ENCODE peak calls at places on chromosomes 6 and 20, in six cellular contexts. H, T, J, P, M and N are unnamed samples.

GRCh38 chr6:107564223-107564855 is 74.4 kb downstream of the SOBP start:
- DNase-seq in T (no peak), H (no peak), M (no peak), J (no peak), P (no peak), N (no peak)

GRCh38 chr6:137033828-137034227 is 10.9 kb downstream of the IL20RA start:
- DNase-seq in J (peak; percentile 89), H (no peak), M (no peak), T (no peak), P (no peak), N (peak; percentile 58)

GRCh38 chr6:166626177-166627038 is 643 bp downstream of the RPS6KA2 start:
- DNase-seq in M (no peak), H (peak; percentile 40), J (peak; percentile 44), T (no peak), P (peak; percentile 81), N (peak; percentile 28)

GRCh38 chr20:32709528-32710121 is 33.6 kb downstream of the COMMD7 start:
- DNase-seq in P (no peak), J (no peak), M (no peak), H (peak; percentile 3), T (no peak), N (no peak)

GRCh38 chr20:44324343-44324742 is 12.5 kb upstream of the R3HDML start:
- DNase-seq in T (no peak), H (no peak), J (no peak), M (no peak), P (no peak), N (no peak)

GRCh38 chr20:61765081-61765870 is 300.4 kb downstream of the TAF4 start:
- DNase-seq in J (no peak), M (no peak), T (no peak), P (no peak), H (no peak), N (no peak)

GRCh38 chr6:15255481-15256414 is 9.9 kb downstream of the JARID2 start:
- DNase-seq in T (no peak), P (no peak), M (no peak), J (peak; percentile 90), H (no peak), N (peak; percentile 41)

GRCh38 chr6:108960601-108961000 is 112.4 kb downstream of the ARMC2 start:
- DNase-seq in P (no peak), T (no peak), J (no peak), H (no peak), M (no peak), N (no peak)

GRCh38 chr6:39915866-39916265 is 18.4 kb downstream of the MOCS1 start:
- DNase-seq in H (no peak), M (no peak), J (no peak), P (no peak), T (no peak), N (no peak)

GRCh38 chr6:170010665-170011232 is 259.3 kb downstream of the ERMARD start:
- DNase-seq in M (no peak), T (no peak), P (peak; percentile 34), J (no peak), H (no peak), N (no peak)

GRCh38 chr20:19897891-19898290 is 119.3 kb upstream of the NAA20 start:
- DNase-seq in T (no peak), H (no peak), M (no peak), J (no peak), P (no peak), N (no peak)

GRCh38 chr6:3831741-3832530 is 17.2 kb upstream of the FAM50B start:
- DNase-seq in H (no peak), J (no peak), P (no peak), M (no peak), T (no peak), N (no peak)

GRCh38 chr6:128336436-128337095 is 183.8 kb downstream of the PTPRK start:
- DNase-seq in M (no peak), T (no peak), J (no peak), P (no peak), H (no peak), N (no peak)

GRCh38 chr6:21163110-21163837 is 430.3 kb upstream of the SOX4 start:
- DNase-seq in P (no peak), T (no peak), H (no peak), M (no peak), J (no peak), N (no peak)

GRCh38 chr6:131061041-131061770 is 1.8 kb downstream of the EPB41L2 start:
- DNase-seq in H (no peak), P (no peak), M (no peak), J (no peak), T (no peak), N (peak; percentile 15)

GRCh38 chr6:42403831-42404230 is 47.9 kb downstream of the TRERF1 start:
- DNase-seq in P (no peak), H (no peak), J (no peak), T (no peak), M (no peak), N (no peak)

GRCh38 chr6:126339796-126340750 is at the start of gene CENPW:
- DNase-seq in H (peak; percentile 96), J (peak; percentile 92), M (peak; percentile 75), T (peak; percentile 73), P (peak; percentile 95), N (peak; percentile 78)

GRCh38 chr6:90123796-90124195 is 172.8 kb downstream of the BACH2 start:
- DNase-seq in T (no peak), P (no peak), H (no peak), M (no peak), J (no peak), N (no peak)

GRCh38 chr6:24394777-24395437 is 7.8 kb upstream of the MRS2 start:
- DNase-seq in J (no peak), M (no peak), P (no peak), T (no peak), H (no peak), N (no peak)

GRCh38 chr6:74705451-74705850 is 500.4 kb downstream of the COL12A1 start:
- DNase-seq in H (no peak), J (no peak), M (no peak), P (no peak), T (no peak), N (no peak)

GRCh38 chr6:109202409-109203264 is 107.3 kb downstream of the CEP57L1 start:
- DNase-seq in H (no peak), J (no peak), T (no peak), M (no peak), P (no peak), N (no peak)

GRCh38 chr6:95248501-95248900 is 328.8 kb upstream of the MANEA start:
- DNase-seq in J (no peak), H (no peak), P (no peak), M (no peak), T (no peak), N (no peak)

GRCh38 chr6:152220785-152221184 is 413.3 kb downstream of the ESR1 start:
- DNase-seq in J (no peak), M (no peak), T (no peak), P (no peak), H (no peak), N (no peak)

GRCh38 chr6:118708055-118708454 is 56.7 kb upstream of the CEP85L start:
- DNase-seq in T (no peak), M (no peak), J (no peak), P (no peak), H (no peak), N (no peak)

GRCh38 chr6:43186706-43187105 is 4.7 kb downstream of the CUL9 start:
- DNase-seq in H (no peak), M (no peak), J (no peak), T (no peak), P (no peak), N (no peak)

GRCh38 chr6:147213772-147214171 is 9.6 kb downstream of the STXBP5 start:
- DNase-seq in H (no peak), T (no peak), J (no peak), P (no peak), M (no peak), N (no peak)

GRCh38 chr20:63850689-63851547 is 10.4 kb upstream of the ABHD16B start:
- DNase-seq in J (peak; percentile 52), H (no peak), M (no peak), T (no peak), P (no peak), N (peak; percentile 96)

GRCh38 chr6:69164564-69165252 is 529.6 kb downstream of the ADGRB3 start:
- DNase-seq in H (no peak), M (no peak), T (no peak), J (no peak), P (no peak), N (no peak)

GRCh38 chr6:157339432-157339831 is 16.1 kb upstream of the TMEM242 start:
- DNase-seq in T (no peak), J (no peak), M (no peak), P (no peak), H (no peak), N (no peak)
- TF ChIP-seq CTCF in T (no peak), J (no peak), M (no peak), P (no peak), H (no peak), N (peak; percentile 40)

GRCh38 chr6:80319286-80319685 is 212.8 kb downstream of the BCKDHB start:
- DNase-seq in J (no peak), M (no peak), T (no peak), H (no peak), P (no peak), N (no peak)

GRCh38 chr6:80321011-80321410 is 214.5 kb downstream of the BCKDHB start:
- DNase-seq in J (no peak), M (no peak), H (no peak), P (no peak), T (no peak), N (no peak)

GRCh38 chr6:80314531-80314930 is 208.1 kb downstream of the BCKDHB start:
- DNase-seq in H (no peak), T (no peak), P (peak; percentile 40), M (no peak), J (no peak), N (no peak)

GRCh38 chr6:80316655-80317332 is 210.3 kb downstream of the BCKDHB start:
- DNase-seq in P (no peak), T (no peak), M (no peak), J (no peak), H (no peak), N (no peak)
- TF ChIP-seq CTCF in P (no peak), T (no peak), M (no peak), J (no peak), H (no peak), N (no peak)

GRCh38 chr20:45933231-45934045 is 1.0 kb upstream of the PCIF1 start:
- DNase-seq in H (peak; percentile 64), P (peak; percentile 91), J (peak; percentile 76), T (peak; percentile 91), M (peak; percentile 67), N (peak; percentile 76)
- TF ChIP-seq CTCF in H (no peak), P (no peak), J (peak; percentile 42), T (peak; percentile 19), M (no peak), N (peak; percentile 37)

GRCh38 chr6:11730645-11731044 is 48.0 kb downstream of the ADTRP start:
- DNase-seq in J (peak; percentile 86), P (no peak), T (no peak), M (no peak), H (no peak), N (peak; percentile 56)

GRCh38 chr6:11727356-11727755 is 51.2 kb downstream of the ADTRP start:
- DNase-seq in M (no peak), H (no peak), J (no peak), T (no peak), P (no peak), N (no peak)

GRCh38 chr6:11727995-11728961 is 50.3 kb downstream of the ADTRP start:
- DNase-seq in T (no peak), H (no peak), J (peak; percentile 74), P (no peak), M (no peak), N (no peak)

GRCh38 chr6:11731423-11731822 is 47.2 kb downstream of the ADTRP start:
- DNase-seq in J (no peak), P (no peak), T (no peak), M (no peak), H (no peak), N (no peak)

GRCh38 chr6:11729083-11729482 is 49.5 kb downstream of the ADTRP start:
- DNase-seq in T (no peak), J (no peak), M (no peak), H (no peak), P (no peak), N (no peak)
- TF ChIP-seq CTCF in T (no peak), J (no peak), M (no peak), H (no peak), P (no peak), N (no peak)